ENCODE peak calls at places on chromosomes 1 and 21, in seven cellular contexts. One of them, this sample, is unnamed.

GRCh38 chr1:36885537-36886441 is 148.5 kb downstream of the GRIK3 start:
- ATAC-seq in K562: no peak
- ATAC-seq in HCT116: no peak
- ATAC-seq in Panc1: no peak
- ATAC-seq in HepG2: no peak
- ATAC-seq in upper lobe of left lung: no peak
- ATAC-seq in GM12878: no peak
- ATAC-seq in this sample: no peak

GRCh38 chr1:198641506-198641905 is 2.7 kb downstream of the PTPRC start:
- ATAC-seq in K562: peak
- ATAC-seq in HCT116: no peak
- ATAC-seq in Panc1: peak
- ATAC-seq in HepG2: no peak
- ATAC-seq in upper lobe of left lung: peak
- ATAC-seq in GM12878: peak
- ATAC-seq in this sample: no peak

GRCh38 chr1:225835752-225836151 is 25.8 kb downstream of the EPHX1 start:
- ATAC-seq in K562: no peak
- ATAC-seq in HCT116: no peak
- ATAC-seq in Panc1: no peak
- ATAC-seq in HepG2: no peak
- ATAC-seq in upper lobe of left lung: no peak
- ATAC-seq in GM12878: no peak
- ATAC-seq in this sample: no peak

GRCh38 chr1:109151146-109151545 is 37.2 kb downstream of the ELAPOR1 start:
- ATAC-seq in K562: peak
- ATAC-seq in HCT116: peak
- ATAC-seq in Panc1: peak
- ATAC-seq in HepG2: peak
- ATAC-seq in upper lobe of left lung: peak
- ATAC-seq in GM12878: no peak
- ATAC-seq in this sample: peak

GRCh38 chr1:6757719-6758435 is 27.4 kb upstream of the CAMTA1 start:
- ATAC-seq in K562: peak
- ATAC-seq in HCT116: no peak
- ATAC-seq in Panc1: peak
- ATAC-seq in HepG2: peak
- ATAC-seq in upper lobe of left lung: peak
- ATAC-seq in GM12878: no peak
- ATAC-seq in this sample: no peak

GRCh38 chr1:173062156-173062938 is 11.6 kb upstream of the TNFSF18 start:
- ATAC-seq in K562: no peak
- ATAC-seq in HCT116: peak
- ATAC-seq in Panc1: peak
- ATAC-seq in HepG2: no peak
- ATAC-seq in upper lobe of left lung: no peak
- ATAC-seq in GM12878: no peak
- ATAC-seq in this sample: no peak

GRCh38 chr1:242629396-242629795 is 104.9 kb upstream of the PLD5 start:
- ATAC-seq in K562: no peak
- ATAC-seq in HCT116: no peak
- ATAC-seq in Panc1: peak
- ATAC-seq in HepG2: no peak
- ATAC-seq in upper lobe of left lung: no peak
- ATAC-seq in GM12878: no peak
- ATAC-seq in this sample: no peak

GRCh38 chr1:84598846-84599741 is 24.9 kb upstream of the CTBS start:
- ATAC-seq in K562: no peak
- ATAC-seq in HCT116: peak
- ATAC-seq in Panc1: peak
- ATAC-seq in HepG2: no peak
- ATAC-seq in upper lobe of left lung: no peak
- ATAC-seq in GM12878: peak
- ATAC-seq in this sample: no peak

GRCh38 chr1:187999973-188000372 is 1171.2 kb downstream of the PLA2G4A start:
- ATAC-seq in K562: no peak
- ATAC-seq in HCT116: no peak
- ATAC-seq in Panc1: no peak
- ATAC-seq in HepG2: no peak
- ATAC-seq in upper lobe of left lung: no peak
- ATAC-seq in GM12878: peak
- ATAC-seq in this sample: no peak

GRCh38 chr1:148296511-148296910 is 144.4 kb upstream of the NBPF11 start:
- ATAC-seq in K562: no peak
- ATAC-seq in HCT116: no peak
- ATAC-seq in Panc1: no peak
- ATAC-seq in HepG2: no peak
- ATAC-seq in upper lobe of left lung: no peak
- ATAC-seq in GM12878: no peak
- ATAC-seq in this sample: no peak

GRCh38 chr1:172951728-172952365 is 98.9 kb downstream of the TNFSF18 start:
- ATAC-seq in K562: no peak
- ATAC-seq in HCT116: no peak
- ATAC-seq in Panc1: no peak
- ATAC-seq in HepG2: no peak
- ATAC-seq in upper lobe of left lung: peak
- ATAC-seq in GM12878: no peak
- ATAC-seq in this sample: peak

GRCh38 chr21:43832648-43833047 is 32.4 kb upstream of the AGPAT3 start:
- ATAC-seq in K562: no peak
- ATAC-seq in HCT116: no peak
- ATAC-seq in Panc1: no peak
- ATAC-seq in HepG2: no peak
- ATAC-seq in upper lobe of left lung: no peak
- ATAC-seq in GM12878: no peak
- ATAC-seq in this sample: no peak

GRCh38 chr1:26031903-26032220 is 10.3 kb downstream of the EXTL1 start:
- ATAC-seq in K562: no peak
- ATAC-seq in HCT116: no peak
- ATAC-seq in Panc1: no peak
- ATAC-seq in HepG2: no peak
- ATAC-seq in upper lobe of left lung: no peak
- ATAC-seq in GM12878: no peak
- ATAC-seq in this sample: no peak

GRCh38 chr1:205279986-205280385 is 41.6 kb downstream of the NUAK2 start:
- ATAC-seq in K562: no peak
- ATAC-seq in HCT116: no peak
- ATAC-seq in Panc1: no peak
- ATAC-seq in HepG2: no peak
- ATAC-seq in upper lobe of left lung: no peak
- ATAC-seq in GM12878: peak
- ATAC-seq in this sample: no peak

GRCh38 chr1:173210716-173211231 is 3.6 kb upstream of the TNFSF4 start:
- ATAC-seq in K562: no peak
- ATAC-seq in HCT116: no peak
- ATAC-seq in Panc1: no peak
- ATAC-seq in HepG2: peak
- ATAC-seq in upper lobe of left lung: no peak
- ATAC-seq in GM12878: no peak
- ATAC-seq in this sample: no peak

GRCh38 chr1:107795994-107796393 is 169.0 kb downstream of the VAV3 start:
- ATAC-seq in K562: no peak
- ATAC-seq in HCT116: no peak
- ATAC-seq in Panc1: no peak
- ATAC-seq in HepG2: no peak
- ATAC-seq in upper lobe of left lung: no peak
- ATAC-seq in GM12878: peak
- ATAC-seq in this sample: no peak

GRCh38 chr1:41566274-41566885 is 81.9 kb upstream of the EDN2 start:
- ATAC-seq in K562: no peak
- ATAC-seq in HCT116: no peak
- ATAC-seq in Panc1: no peak
- ATAC-seq in HepG2: no peak
- ATAC-seq in upper lobe of left lung: no peak
- ATAC-seq in GM12878: no peak
- ATAC-seq in this sample: no peak

GRCh38 chr1:27519341-27520258 is 29.6 kb upstream of the WASF2 start:
- ATAC-seq in K562: no peak
- ATAC-seq in HCT116: no peak
- ATAC-seq in Panc1: peak
- ATAC-seq in HepG2: peak
- ATAC-seq in upper lobe of left lung: no peak
- ATAC-seq in GM12878: no peak
- ATAC-seq in this sample: no peak

GRCh38 chr1:64685247-64685646 is 59.6 kb upstream of the RAVER2 start:
- ATAC-seq in K562: no peak
- ATAC-seq in HCT116: no peak
- ATAC-seq in Panc1: no peak
- ATAC-seq in HepG2: no peak
- ATAC-seq in upper lobe of left lung: no peak
- ATAC-seq in GM12878: no peak
- ATAC-seq in this sample: no peak

GRCh38 chr1:6730889-6731288 is 29.3 kb upstream of the DNAJC11 start:
- ATAC-seq in K562: no peak
- ATAC-seq in HCT116: no peak
- ATAC-seq in Panc1: no peak
- ATAC-seq in HepG2: no peak
- ATAC-seq in upper lobe of left lung: no peak
- ATAC-seq in GM12878: no peak
- ATAC-seq in this sample: no peak

GRCh38 chr1:85585845-85586244 is 5.3 kb downstream of the CCN1 start:
- ATAC-seq in K562: no peak
- ATAC-seq in HCT116: no peak
- ATAC-seq in Panc1: no peak
- ATAC-seq in HepG2: no peak
- ATAC-seq in upper lobe of left lung: peak
- ATAC-seq in GM12878: no peak
- ATAC-seq in this sample: peak

GRCh38 chr1:47827032-47827585 is 170.1 kb downstream of the TRABD2B start:
- ATAC-seq in K562: no peak
- ATAC-seq in HCT116: no peak
- ATAC-seq in Panc1: no peak
- ATAC-seq in HepG2: no peak
- ATAC-seq in upper lobe of left lung: no peak
- ATAC-seq in GM12878: no peak
- ATAC-seq in this sample: no peak

GRCh38 chr21:43373387-43374227 is 53.3 kb downstream of the SIK1 start:
- ATAC-seq in K562: peak
- ATAC-seq in HCT116: no peak
- ATAC-seq in Panc1: no peak
- ATAC-seq in HepG2: no peak
- ATAC-seq in upper lobe of left lung: no peak
- ATAC-seq in GM12878: no peak
- ATAC-seq in this sample: no peak

GRCh38 chr21:25842925-25843324 is 108.2 kb downstream of the GABPA start:
- ATAC-seq in K562: no peak
- ATAC-seq in HCT116: no peak
- ATAC-seq in Panc1: no peak
- ATAC-seq in HepG2: no peak
- ATAC-seq in upper lobe of left lung: no peak
- ATAC-seq in GM12878: no peak
- ATAC-seq in this sample: no peak

GRCh38 chr21:15688809-15689208 is 41.0 kb upstream of the USP25 start:
- ATAC-seq in K562: no peak
- ATAC-seq in HCT116: no peak
- ATAC-seq in Panc1: no peak
- ATAC-seq in HepG2: no peak
- ATAC-seq in upper lobe of left lung: no peak
- ATAC-seq in GM12878: no peak
- ATAC-seq in this sample: no peak

GRCh38 chr1:46244656-46245371 is 2.7 kb upstream of the RAD54L start:
- ATAC-seq in K562: no peak
- ATAC-seq in HCT116: no peak
- ATAC-seq in Panc1: no peak
- ATAC-seq in HepG2: no peak
- ATAC-seq in upper lobe of left lung: no peak
- ATAC-seq in GM12878: peak
- ATAC-seq in this sample: no peak

GRCh38 chr21:17828223-17828622 is 9.1 kb upstream of the C21orf91 start:
- ATAC-seq in K562: no peak
- ATAC-seq in HCT116: no peak
- ATAC-seq in Panc1: no peak
- ATAC-seq in HepG2: no peak
- ATAC-seq in upper lobe of left lung: no peak
- ATAC-seq in GM12878: no peak
- ATAC-seq in this sample: no peak

GRCh38 chr1:23601968-23602876 is 42.9 kb upstream of the ID3 start:
- ATAC-seq in K562: no peak
- ATAC-seq in HCT116: no peak
- ATAC-seq in Panc1: no peak
- ATAC-seq in HepG2: no peak
- ATAC-seq in upper lobe of left lung: no peak
- ATAC-seq in GM12878: peak
- ATAC-seq in this sample: no peak

GRCh38 chr1:39272027-39272790 is 67.7 kb downstream of the MACF1 start:
- ATAC-seq in K562: peak
- ATAC-seq in HCT116: no peak
- ATAC-seq in Panc1: peak
- ATAC-seq in HepG2: peak
- ATAC-seq in upper lobe of left lung: no peak
- ATAC-seq in GM12878: peak
- ATAC-seq in this sample: no peak

GRCh38 chr1:91798741-91799140 is 87.2 kb downstream of the TGFBR3 start:
- ATAC-seq in K562: no peak
- ATAC-seq in HCT116: no peak
- ATAC-seq in Panc1: no peak
- ATAC-seq in HepG2: no peak
- ATAC-seq in upper lobe of left lung: no peak
- ATAC-seq in GM12878: no peak
- ATAC-seq in this sample: no peak
- TF ChIP-seq POLR2AphosphoS5 in K562: no peak
- TF ChIP-seq POLR2AphosphoS5 in HCT116: no peak
- TF ChIP-seq POLR2AphosphoS5 in Panc1: no peak
- TF ChIP-seq POLR2AphosphoS5 in HepG2: no peak
- TF ChIP-seq POLR2AphosphoS5 in upper lobe of left lung: no peak
- TF ChIP-seq POLR2AphosphoS5 in GM12878: no peak
- TF ChIP-seq POLR2AphosphoS5 in this sample: no peak

DNA sequence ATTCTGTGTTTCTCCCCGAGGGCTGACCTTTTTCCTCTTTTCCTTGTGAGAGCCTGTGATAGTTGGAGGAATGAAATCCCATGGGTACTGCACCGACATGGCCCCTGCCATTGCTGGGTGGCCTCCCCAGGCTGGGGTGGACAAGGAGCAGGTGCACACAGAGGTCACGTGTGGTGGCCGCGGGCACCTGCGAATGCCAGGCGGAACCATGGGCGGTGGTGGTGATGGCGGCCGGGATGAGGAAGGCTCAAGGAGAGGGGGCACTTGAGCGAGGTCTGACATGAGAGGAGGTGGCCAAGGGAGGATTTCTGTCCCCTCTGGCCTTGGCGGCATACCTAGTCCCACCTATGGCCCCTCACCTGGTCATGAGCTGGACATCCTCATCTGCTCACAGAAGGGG is 69.6 kb downstream of the AJAP1 start:
- ATAC-seq in K562: no peak
- ATAC-seq in HCT116: no peak
- ATAC-seq in Panc1: no peak
- ATAC-seq in HepG2: no peak
- ATAC-seq in upper lobe of left lung: no peak
- ATAC-seq in GM12878: no peak
- ATAC-seq in this sample: no peak
- H3K4me3 ChIP-seq in K562: no peak
- H3K4me3 ChIP-seq in HCT116: no peak
- H3K4me3 ChIP-seq in Panc1: no peak
- H3K4me3 ChIP-seq in HepG2: no peak
- H3K4me3 ChIP-seq in upper lobe of left lung: no peak
- H3K4me3 ChIP-seq in GM12878: no peak
- H3K4me3 ChIP-seq in this sample: no peak

GRCh38 chr1:119544165-119544762 is 37.3 kb downstream of the HSD3B1 start:
- ATAC-seq in K562: peak
- ATAC-seq in HCT116: peak
- ATAC-seq in Panc1: no peak
- ATAC-seq in HepG2: peak
- ATAC-seq in upper lobe of left lung: no peak
- ATAC-seq in GM12878: peak
- ATAC-seq in this sample: no peak
- TF ChIP-seq CTCF in K562: peak
- TF ChIP-seq CTCF in HCT116: peak
- TF ChIP-seq CTCF in Panc1: peak
- TF ChIP-seq CTCF in HepG2: peak
- TF ChIP-seq CTCF in upper lobe of left lung: no peak
- TF ChIP-seq CTCF in GM12878: peak
- TF ChIP-seq CTCF in this sample: no peak

GRCh38 chr1:17434016-17434415 is 5.5 kb downstream of the RCC2 start:
- ATAC-seq in K562: no peak
- ATAC-seq in HCT116: no peak
- ATAC-seq in Panc1: no peak
- ATAC-seq in HepG2: no peak
- ATAC-seq in upper lobe of left lung: no peak
- ATAC-seq in GM12878: no peak
- ATAC-seq in this sample: no peak
- TF ChIP-seq POLR2AphosphoS5 in K562: no peak
- TF ChIP-seq POLR2AphosphoS5 in HCT116: no peak
- TF ChIP-seq POLR2AphosphoS5 in Panc1: no peak
- TF ChIP-seq POLR2AphosphoS5 in HepG2: no peak
- TF ChIP-seq POLR2AphosphoS5 in upper lobe of left lung: no peak
- TF ChIP-seq POLR2AphosphoS5 in GM12878: no peak
- TF ChIP-seq POLR2AphosphoS5 in this sample: no peak